ENCODE peak calls at places on chromosome 22, in ten cellular contexts. One of them, this sample, is unnamed.

GRCh38 chr22:22099833-22100812 is 117.5 kb upstream of the TOP3B start:
- DNase-seq in keratinocyte: no peak
- DNase-seq in fibroblast of villous mesenchyme: peak; percentile 9
- DNase-seq in fibroblast of pulmonary artery: peak; percentile 24
- DNase-seq in cardiac fibroblast: peak; percentile 44
- DNase-seq in endodermal cell: peak; percentile 71
- DNase-seq in fibroblast of lung: no peak
- DNase-seq in pancreas: no peak
- DNase-seq in HFF-Myc: no peak
- DNase-seq in coronary artery: no peak
- DNase-seq in this sample: no peak

GRCh38 chr22:21915624-21916308 is 36.9 kb downstream of the PPM1F start:
- DNase-seq in fibroblast of pulmonary artery: no peak
- DNase-seq in cardiac fibroblast: no peak
- DNase-seq in coronary artery: no peak
- DNase-seq in HFF-Myc: no peak
- DNase-seq in endodermal cell: peak; percentile 37
- DNase-seq in fibroblast of villous mesenchyme: no peak
- DNase-seq in keratinocyte: no peak
- DNase-seq in pancreas: no peak
- DNase-seq in fibroblast of lung: no peak
- DNase-seq in this sample: no peak

GRCh38 chr22:20431520-20432237 is 5.9 kb downstream of the SCARF2 start:
- DNase-seq in fibroblast of lung: no peak
- DNase-seq in HFF-Myc: no peak
- DNase-seq in endodermal cell: peak; percentile 76
- DNase-seq in keratinocyte: no peak
- DNase-seq in coronary artery: no peak
- DNase-seq in fibroblast of pulmonary artery: no peak
- DNase-seq in fibroblast of villous mesenchyme: no peak
- DNase-seq in cardiac fibroblast: no peak
- DNase-seq in pancreas: no peak
- DNase-seq in this sample: no peak

GRCh38 chr22:19429950-19430889 is 1.3 kb downstream of the HIRA start:
- DNase-seq in coronary artery: no peak
- DNase-seq in keratinocyte: no peak
- DNase-seq in endodermal cell: peak; percentile 70
- DNase-seq in fibroblast of pulmonary artery: peak; percentile 71
- DNase-seq in cardiac fibroblast: peak; percentile 66
- DNase-seq in HFF-Myc: no peak
- DNase-seq in fibroblast of lung: peak; percentile 78
- DNase-seq in pancreas: peak; percentile 20
- DNase-seq in fibroblast of villous mesenchyme: peak; percentile 84
- DNase-seq in this sample: peak; percentile 61

GRCh38 chr22:38923463-38924196 is 33.8 kb upstream of the APOBEC3A start:
- DNase-seq in fibroblast of pulmonary artery: peak; percentile 69
- DNase-seq in pancreas: peak; percentile 78
- DNase-seq in coronary artery: peak; percentile 82
- DNase-seq in fibroblast of lung: peak; percentile 92
- DNase-seq in HFF-Myc: peak; percentile 92
- DNase-seq in keratinocyte: peak; percentile 66
- DNase-seq in fibroblast of villous mesenchyme: peak; percentile 75
- DNase-seq in cardiac fibroblast: peak; percentile 47
- DNase-seq in endodermal cell: peak; percentile 69
- DNase-seq in this sample: peak; percentile 81

GRCh38 chr22:38257650-38258246 is 15.1 kb downstream of the TMEM184B start:
- DNase-seq in fibroblast of villous mesenchyme: no peak
- DNase-seq in HFF-Myc: no peak
- DNase-seq in pancreas: peak; percentile 76
- DNase-seq in coronary artery: no peak
- DNase-seq in cardiac fibroblast: no peak
- DNase-seq in fibroblast of pulmonary artery: no peak
- DNase-seq in endodermal cell: peak; percentile 66
- DNase-seq in keratinocyte: no peak
- DNase-seq in fibroblast of lung: no peak
- DNase-seq in this sample: no peak

GRCh38 chr22:34344702-34345101 is 424.4 kb upstream of the LARGE1 start:
- DNase-seq in keratinocyte: no peak
- DNase-seq in endodermal cell: no peak
- DNase-seq in HFF-Myc: no peak
- DNase-seq in fibroblast of lung: no peak
- DNase-seq in pancreas: no peak
- DNase-seq in fibroblast of pulmonary artery: no peak
- DNase-seq in fibroblast of villous mesenchyme: no peak
- DNase-seq in coronary artery: no peak
- DNase-seq in cardiac fibroblast: no peak
- DNase-seq in this sample: no peak

GRCh38 chr22:17980013-17980510 is 44.3 kb downstream of the MICAL3 start:
- DNase-seq in fibroblast of lung: no peak
- DNase-seq in keratinocyte: no peak
- DNase-seq in endodermal cell: no peak
- DNase-seq in coronary artery: no peak
- DNase-seq in fibroblast of villous mesenchyme: peak; percentile 44
- DNase-seq in HFF-Myc: no peak
- DNase-seq in cardiac fibroblast: no peak
- DNase-seq in pancreas: no peak
- DNase-seq in fibroblast of pulmonary artery: peak; percentile 32
- DNase-seq in this sample: no peak

GRCh38 chr22:28231423-28231822 is 312.4 kb upstream of the PITPNB start:
- DNase-seq in pancreas: no peak
- DNase-seq in keratinocyte: no peak
- DNase-seq in fibroblast of lung: peak; percentile 83
- DNase-seq in fibroblast of pulmonary artery: peak; percentile 41
- DNase-seq in HFF-Myc: no peak
- DNase-seq in cardiac fibroblast: peak; percentile 47
- DNase-seq in endodermal cell: peak; percentile 57
- DNase-seq in fibroblast of villous mesenchyme: peak; percentile 53
- DNase-seq in coronary artery: no peak
- DNase-seq in this sample: peak; percentile 40

GRCh38 chr22:29541845-29542244 is 11.7 kb downstream of the THOC5 start:
- DNase-seq in fibroblast of pulmonary artery: no peak
- DNase-seq in coronary artery: no peak
- DNase-seq in keratinocyte: no peak
- DNase-seq in pancreas: no peak
- DNase-seq in fibroblast of lung: no peak
- DNase-seq in cardiac fibroblast: no peak
- DNase-seq in HFF-Myc: no peak
- DNase-seq in fibroblast of villous mesenchyme: no peak
- DNase-seq in endodermal cell: no peak
- DNase-seq in this sample: no peak

GRCh38 chr22:20429254-20430100 is 8.1 kb downstream of the SCARF2 start:
- DNase-seq in cardiac fibroblast: no peak
- DNase-seq in coronary artery: no peak
- DNase-seq in fibroblast of villous mesenchyme: no peak
- DNase-seq in keratinocyte: peak; percentile 30
- DNase-seq in fibroblast of lung: no peak
- DNase-seq in HFF-Myc: no peak
- DNase-seq in pancreas: peak; percentile 51
- DNase-seq in fibroblast of pulmonary artery: no peak
- DNase-seq in endodermal cell: peak; percentile 96
- DNase-seq in this sample: peak; percentile 31

GRCh38 chr22:22195265-22196017 is 49.1 kb upstream of the VPREB1 start:
- DNase-seq in keratinocyte: peak; percentile 45
- DNase-seq in endodermal cell: peak; percentile 98
- DNase-seq in HFF-Myc: peak; percentile 38
- DNase-seq in coronary artery: no peak
- DNase-seq in fibroblast of pulmonary artery: peak; percentile 58
- DNase-seq in fibroblast of villous mesenchyme: peak; percentile 60
- DNase-seq in pancreas: peak; percentile 65
- DNase-seq in cardiac fibroblast: peak; percentile 65
- DNase-seq in fibroblast of lung: peak; percentile 26
- DNase-seq in this sample: peak; percentile 83

GRCh38 chr22:32082331-32082730 is 39.3 kb downstream of the SLC5A1 start:
- DNase-seq in cardiac fibroblast: no peak
- DNase-seq in fibroblast of lung: peak; percentile 8
- DNase-seq in keratinocyte: no peak
- DNase-seq in HFF-Myc: no peak
- DNase-seq in coronary artery: no peak
- DNase-seq in fibroblast of villous mesenchyme: no peak
- DNase-seq in fibroblast of pulmonary artery: no peak
- DNase-seq in pancreas: no peak
- DNase-seq in endodermal cell: no peak
- DNase-seq in this sample: no peak

GRCh38 chr22:34072585-34072984 is 152.3 kb upstream of the LARGE1 start:
- DNase-seq in endodermal cell: no peak
- DNase-seq in fibroblast of pulmonary artery: no peak
- DNase-seq in coronary artery: no peak
- DNase-seq in pancreas: no peak
- DNase-seq in HFF-Myc: no peak
- DNase-seq in fibroblast of villous mesenchyme: no peak
- DNase-seq in keratinocyte: no peak
- DNase-seq in fibroblast of lung: no peak
- DNase-seq in cardiac fibroblast: no peak
- DNase-seq in this sample: no peak

GRCh38 chr22:30280495-30280894 is 8.8 kb downstream of the CASTOR1 start:
- DNase-seq in HFF-Myc: no peak
- DNase-seq in pancreas: no peak
- DNase-seq in cardiac fibroblast: peak; percentile 56
- DNase-seq in keratinocyte: no peak
- DNase-seq in fibroblast of lung: peak; percentile 42
- DNase-seq in fibroblast of pulmonary artery: no peak
- DNase-seq in coronary artery: no peak
- DNase-seq in fibroblast of villous mesenchyme: no peak
- DNase-seq in endodermal cell: no peak
- DNase-seq in this sample: no peak

GRCh38 chr22:47376901-47377520 is 614.6 kb downstream of the TBC1D22A start:
- DNase-seq in pancreas: no peak
- DNase-seq in fibroblast of pulmonary artery: no peak
- DNase-seq in coronary artery: no peak
- DNase-seq in endodermal cell: no peak
- DNase-seq in fibroblast of lung: no peak
- DNase-seq in keratinocyte: no peak
- DNase-seq in cardiac fibroblast: no peak
- DNase-seq in HFF-Myc: peak; percentile 3
- DNase-seq in fibroblast of villous mesenchyme: no peak
- DNase-seq in this sample: no peak

GRCh38 chr22:35900483-35901168 is 128.0 kb downstream of the RBFOX2 start:
- DNase-seq in fibroblast of villous mesenchyme: peak; percentile 49
- DNase-seq in pancreas: no peak
- DNase-seq in coronary artery: no peak
- DNase-seq in fibroblast of lung: peak; percentile 85
- DNase-seq in HFF-Myc: no peak
- DNase-seq in cardiac fibroblast: peak; percentile 69
- DNase-seq in endodermal cell: peak; percentile 68
- DNase-seq in keratinocyte: peak; percentile 25
- DNase-seq in fibroblast of pulmonary artery: peak; percentile 54
- DNase-seq in this sample: no peak
- H3K4me3 ChIP-seq in fibroblast of villous mesenchyme: no peak overlapping the region
- H3K4me3 ChIP-seq in pancreas: no peak overlapping the region
- H3K4me3 ChIP-seq in coronary artery: no peak overlapping the region
- H3K4me3 ChIP-seq in fibroblast of lung: no peak overlapping the region
- H3K4me3 ChIP-seq in HFF-Myc: no peak overlapping the region
- H3K4me3 ChIP-seq in cardiac fibroblast: no peak overlapping the region
- H3K4me3 ChIP-seq in endodermal cell: no peak overlapping the region
- H3K4me3 ChIP-seq in keratinocyte: no peak overlapping the region
- H3K4me3 ChIP-seq in fibroblast of pulmonary artery: no peak overlapping the region
- H3K4me3 ChIP-seq in this sample: no peak overlapping the region

DNA sequence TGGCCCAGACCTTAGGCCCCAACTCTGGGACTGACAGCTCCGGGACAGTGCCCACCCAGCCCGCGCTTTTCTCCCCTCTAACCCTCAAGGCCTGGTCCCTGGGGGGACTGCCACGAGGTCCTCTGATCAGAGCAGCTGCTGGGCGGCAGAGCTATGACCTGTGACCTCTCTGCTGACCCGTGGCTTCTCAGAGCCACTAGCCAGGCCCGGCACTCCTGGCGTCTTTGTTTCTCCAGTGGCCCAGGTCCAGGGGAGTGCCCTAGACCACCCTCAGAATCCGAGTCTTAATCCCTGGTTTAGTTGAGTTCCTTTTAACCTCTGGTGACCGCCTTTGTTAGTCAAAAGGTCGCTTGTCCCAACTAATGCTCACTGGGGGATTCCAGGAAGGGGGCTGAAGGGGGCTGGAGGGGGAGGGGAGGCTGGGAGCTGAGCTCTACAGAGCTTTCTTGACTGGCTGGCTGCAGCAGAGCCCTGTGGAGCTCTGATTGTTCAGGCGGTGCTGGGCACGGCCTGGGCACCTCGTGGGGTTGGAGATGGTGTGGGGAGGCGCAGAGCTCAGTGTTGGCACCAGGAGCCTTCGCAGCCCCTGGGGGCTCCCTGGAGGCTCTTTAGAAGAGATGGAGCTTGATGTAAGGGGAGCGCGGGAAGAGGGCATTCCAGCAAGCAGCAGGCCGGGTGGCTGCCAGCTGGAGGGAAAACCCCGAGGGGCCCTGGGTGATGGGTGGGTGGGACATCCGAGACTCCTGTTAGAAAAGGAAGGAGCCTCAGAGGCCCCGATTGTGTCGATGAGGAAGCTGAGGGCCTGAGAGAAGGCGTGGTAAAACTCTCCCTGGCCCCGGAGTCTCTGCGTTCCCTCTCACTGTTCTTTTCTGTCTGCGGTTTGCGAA is 1.4 kb downstream of the FBLN1 start:
- DNase-seq in fibroblast of villous mesenchyme: peak; percentile 64
- DNase-seq in fibroblast of lung: peak; percentile 83
- DNase-seq in coronary artery: no peak
- DNase-seq in endodermal cell: peak; percentile 87
- DNase-seq in fibroblast of pulmonary artery: peak; percentile 33
- DNase-seq in keratinocyte: no peak
- DNase-seq in pancreas: no peak
- DNase-seq in HFF-Myc: no peak
- DNase-seq in cardiac fibroblast: peak; percentile 55
- DNase-seq in this sample: no peak
- H3K4me3 ChIP-seq in fibroblast of villous mesenchyme: peak overlapping the region; percentile 100
- H3K4me3 ChIP-seq in fibroblast of lung: peak overlapping the region; percentile 41
- H3K4me3 ChIP-seq in coronary artery: peak overlapping the region; percentile 78
- H3K4me3 ChIP-seq in endodermal cell: peak overlapping the region; percentile 96
- H3K4me3 ChIP-seq in fibroblast of pulmonary artery: peak overlapping the region; percentile 51
- H3K4me3 ChIP-seq in keratinocyte: peak overlapping the region; percentile 56
- H3K4me3 ChIP-seq in pancreas: peak overlapping the region; percentile 45
- H3K4me3 ChIP-seq in HFF-Myc: peak overlapping the region; percentile 100
- H3K4me3 ChIP-seq in cardiac fibroblast: peak overlapping the region; percentile 72
- H3K4me3 ChIP-seq in this sample: peak overlapping the region; percentile 39

GRCh38 chr22:40875111-40875510 is 13.2 kb upstream of the DNAJB7 start:
- DNase-seq in coronary artery: no peak
- DNase-seq in cardiac fibroblast: no peak
- DNase-seq in keratinocyte: no peak
- DNase-seq in fibroblast of pulmonary artery: no peak
- DNase-seq in HFF-Myc: no peak
- DNase-seq in fibroblast of villous mesenchyme: no peak
- DNase-seq in fibroblast of lung: no peak
- DNase-seq in pancreas: no peak
- DNase-seq in endodermal cell: no peak
- DNase-seq in this sample: no peak
- H3K4me3 ChIP-seq in coronary artery: no peak overlapping the region
- H3K4me3 ChIP-seq in cardiac fibroblast: no peak overlapping the region
- H3K4me3 ChIP-seq in keratinocyte: no peak overlapping the region
- H3K4me3 ChIP-seq in fibroblast of pulmonary artery: no peak overlapping the region
- H3K4me3 ChIP-seq in HFF-Myc: no peak overlapping the region
- H3K4me3 ChIP-seq in fibroblast of villous mesenchyme: no peak overlapping the region
- H3K4me3 ChIP-seq in fibroblast of lung: no peak overlapping the region
- H3K4me3 ChIP-seq in pancreas: no peak overlapping the region
- H3K4me3 ChIP-seq in endodermal cell: no peak overlapping the region
- H3K4me3 ChIP-seq in this sample: no peak overlapping the region

DNA sequence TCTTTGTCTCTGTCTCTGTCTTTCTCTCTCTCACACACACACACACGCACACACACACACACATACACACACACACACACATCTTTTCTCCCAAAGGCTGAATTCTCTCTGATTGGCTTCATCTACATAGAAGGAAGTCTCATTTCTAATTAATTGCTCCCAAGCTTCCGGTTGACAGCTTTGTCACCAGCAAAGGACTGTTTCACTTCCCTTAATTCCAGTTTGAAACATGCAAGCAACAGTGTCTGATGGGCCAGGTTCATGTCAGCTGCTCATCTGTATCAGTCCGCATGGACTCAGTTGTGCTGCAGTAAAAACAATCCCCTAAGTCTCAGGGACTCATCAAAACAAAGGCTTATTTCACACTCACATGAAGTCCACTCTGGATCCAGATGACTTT is 16.2 kb upstream of the PVALB start:
- DNase-seq in fibroblast of villous mesenchyme: no peak
- DNase-seq in coronary artery: no peak
- DNase-seq in fibroblast of lung: no peak
- DNase-seq in cardiac fibroblast: no peak
- DNase-seq in endodermal cell: no peak
- DNase-seq in HFF-Myc: no peak
- DNase-seq in pancreas: no peak
- DNase-seq in fibroblast of pulmonary artery: no peak
- DNase-seq in keratinocyte: no peak
- DNase-seq in this sample: no peak
- H3K4me3 ChIP-seq in fibroblast of villous mesenchyme: no peak overlapping the region
- H3K4me3 ChIP-seq in coronary artery: no peak overlapping the region
- H3K4me3 ChIP-seq in fibroblast of lung: no peak overlapping the region
- H3K4me3 ChIP-seq in cardiac fibroblast: no peak overlapping the region
- H3K4me3 ChIP-seq in endodermal cell: no peak overlapping the region
- H3K4me3 ChIP-seq in HFF-Myc: no peak overlapping the region
- H3K4me3 ChIP-seq in pancreas: no peak overlapping the region
- H3K4me3 ChIP-seq in fibroblast of pulmonary artery: no peak overlapping the region
- H3K4me3 ChIP-seq in keratinocyte: no peak overlapping the region
- H3K4me3 ChIP-seq in this sample: no peak overlapping the region

This sample was measured in thyroid gland.